ENCODE peak calls at places on chromosomes 3 and 15, in seven cellular contexts. One of them, this sample, is unnamed.

GRCh38 chr3:175121225-175121624 is 262.1 kb downstream of the NAALADL2 start:
- DNase-seq in effector memory CD4-positive, alpha-beta T cell: no peak
- DNase-seq in mucosa of descending colon: peak; percentile 45
- DNase-seq in SJSA1: no peak
- DNase-seq in GM23248: no peak
- DNase-seq in fibroblast of lung: no peak
- DNase-seq in upper lobe of right lung: no peak
- DNase-seq in this sample: no peak

GRCh38 chr3:173891272-173892100 is 493.9 kb downstream of the NLGN1 start:
- DNase-seq in upper lobe of right lung: no peak
- DNase-seq in effector memory CD4-positive, alpha-beta T cell: no peak
- DNase-seq in GM23248: peak; percentile 32
- DNase-seq in SJSA1: no peak
- DNase-seq in fibroblast of lung: peak; percentile 28
- DNase-seq in mucosa of descending colon: no peak
- DNase-seq in this sample: no peak

GRCh38 chr15:50134524-50135024 is 15.5 kb upstream of the ATP8B4 start:
- DNase-seq in upper lobe of right lung: no peak
- DNase-seq in SJSA1: peak; percentile 53
- DNase-seq in GM23248: peak; percentile 88
- DNase-seq in effector memory CD4-positive, alpha-beta T cell: no peak
- DNase-seq in mucosa of descending colon: no peak
- DNase-seq in fibroblast of lung: peak; percentile 95
- DNase-seq in this sample: no peak

GRCh38 chr3:8443829-8444791 is 57.5 kb upstream of the LMCD1 start:
- DNase-seq in mucosa of descending colon: peak; percentile 91
- DNase-seq in GM23248: peak; percentile 100
- DNase-seq in upper lobe of right lung: peak; percentile 88
- DNase-seq in fibroblast of lung: peak; percentile 99
- DNase-seq in effector memory CD4-positive, alpha-beta T cell: no peak
- DNase-seq in SJSA1: peak; percentile 91
- DNase-seq in this sample: peak; percentile 94

GRCh38 chr3:23888617-23889228 is 28.1 kb downstream of the NKIRAS1 start:
- DNase-seq in fibroblast of lung: peak; percentile 34
- DNase-seq in mucosa of descending colon: peak; percentile 38
- DNase-seq in SJSA1: no peak
- DNase-seq in effector memory CD4-positive, alpha-beta T cell: no peak
- DNase-seq in GM23248: peak; percentile 51
- DNase-seq in upper lobe of right lung: no peak
- DNase-seq in this sample: no peak

GRCh38 chr3:157127831-157128767 is 31.8 kb downstream of the CCNL1 start:
- DNase-seq in SJSA1: peak; percentile 80
- DNase-seq in effector memory CD4-positive, alpha-beta T cell: peak; percentile 47
- DNase-seq in upper lobe of right lung: peak; percentile 77
- DNase-seq in GM23248: peak; percentile 94
- DNase-seq in mucosa of descending colon: no peak
- DNase-seq in fibroblast of lung: peak; percentile 88
- DNase-seq in this sample: no peak

GRCh38 chr3:124859025-124859424 is 28.1 kb downstream of the ITGB5 start:
- DNase-seq in GM23248: peak; percentile 94
- DNase-seq in mucosa of descending colon: no peak
- DNase-seq in SJSA1: peak; percentile 73
- DNase-seq in effector memory CD4-positive, alpha-beta T cell: no peak
- DNase-seq in fibroblast of lung: peak; percentile 92
- DNase-seq in upper lobe of right lung: no peak
- DNase-seq in this sample: no peak

GRCh38 chr15:39434126-39434525 is 146.8 kb upstream of the THBS1 start:
- DNase-seq in effector memory CD4-positive, alpha-beta T cell: no peak
- DNase-seq in GM23248: no peak
- DNase-seq in SJSA1: no peak
- DNase-seq in mucosa of descending colon: no peak
- DNase-seq in fibroblast of lung: no peak
- DNase-seq in upper lobe of right lung: no peak
- DNase-seq in this sample: no peak

GRCh38 chr3:157280786-157281185 is 120.8 kb upstream of the CCNL1 start:
- DNase-seq in upper lobe of right lung: no peak
- DNase-seq in effector memory CD4-positive, alpha-beta T cell: no peak
- DNase-seq in fibroblast of lung: no peak
- DNase-seq in mucosa of descending colon: no peak
- DNase-seq in GM23248: peak; percentile 35
- DNase-seq in SJSA1: no peak
- DNase-seq in this sample: no peak

GRCh38 chr3:32994045-32994444 is 42.6 kb downstream of the CCR4 start:
- DNase-seq in mucosa of descending colon: no peak
- DNase-seq in upper lobe of right lung: no peak
- DNase-seq in GM23248: no peak
- DNase-seq in effector memory CD4-positive, alpha-beta T cell: no peak
- DNase-seq in fibroblast of lung: no peak
- DNase-seq in SJSA1: no peak
- DNase-seq in this sample: no peak

GRCh38 chr15:66252411-66253295 is 897 bp downstream of the MEGF11 start:
- DNase-seq in GM23248: peak; percentile 76
- DNase-seq in effector memory CD4-positive, alpha-beta T cell: peak; percentile 21
- DNase-seq in upper lobe of right lung: peak; percentile 84
- DNase-seq in SJSA1: peak; percentile 58
- DNase-seq in mucosa of descending colon: peak; percentile 70
- DNase-seq in fibroblast of lung: peak; percentile 46
- DNase-seq in this sample: no peak

GRCh38 chr3:32249184-32249782 is 10.8 kb downstream of the CMTM8 start:
- DNase-seq in GM23248: peak; percentile 87
- DNase-seq in upper lobe of right lung: no peak
- DNase-seq in fibroblast of lung: peak; percentile 96
- DNase-seq in effector memory CD4-positive, alpha-beta T cell: no peak
- DNase-seq in SJSA1: no peak
- DNase-seq in mucosa of descending colon: no peak
- DNase-seq in this sample: no peak

GRCh38 chr15:48962662-48963523 is 826 bp downstream of the SHC4 start:
- DNase-seq in SJSA1: peak; percentile 50
- DNase-seq in GM23248: peak; percentile 83
- DNase-seq in fibroblast of lung: peak; percentile 54
- DNase-seq in effector memory CD4-positive, alpha-beta T cell: no peak
- DNase-seq in upper lobe of right lung: peak; percentile 64
- DNase-seq in mucosa of descending colon: peak; percentile 10
- DNase-seq in this sample: no peak

GRCh38 chr15:100730655-100731240 is 128.4 kb downstream of the ASB7 start:
- DNase-seq in SJSA1: no peak
- DNase-seq in fibroblast of lung: no peak
- DNase-seq in upper lobe of right lung: no peak
- DNase-seq in mucosa of descending colon: no peak
- DNase-seq in GM23248: no peak
- DNase-seq in effector memory CD4-positive, alpha-beta T cell: no peak
- DNase-seq in this sample: no peak

GRCh38 chr15:98943609-98944111 is 63.9 kb downstream of the PGPEP1L start:
- DNase-seq in mucosa of descending colon: peak; percentile 43
- DNase-seq in effector memory CD4-positive, alpha-beta T cell: no peak
- DNase-seq in upper lobe of right lung: no peak
- DNase-seq in fibroblast of lung: peak; percentile 38
- DNase-seq in SJSA1: no peak
- DNase-seq in GM23248: peak; percentile 48
- DNase-seq in this sample: no peak

GRCh38 chr15:71338827-71339542 is 223.7 kb downstream of the THSD4 start:
- DNase-seq in upper lobe of right lung: no peak
- DNase-seq in mucosa of descending colon: no peak
- DNase-seq in effector memory CD4-positive, alpha-beta T cell: no peak
- DNase-seq in SJSA1: no peak
- DNase-seq in GM23248: no peak
- DNase-seq in fibroblast of lung: no peak
- DNase-seq in this sample: no peak

GRCh38 chr3:94417963-94418455 is 355.1 kb downstream of the NSUN3 start:
- DNase-seq in mucosa of descending colon: no peak
- DNase-seq in upper lobe of right lung: no peak
- DNase-seq in GM23248: no peak
- DNase-seq in effector memory CD4-positive, alpha-beta T cell: no peak
- DNase-seq in SJSA1: no peak
- DNase-seq in fibroblast of lung: no peak
- DNase-seq in this sample: no peak

GRCh38 chr3:155185623-155186022 is 105.5 kb downstream of the MME start:
- DNase-seq in SJSA1: no peak
- DNase-seq in GM23248: peak; percentile 82
- DNase-seq in mucosa of descending colon: no peak
- DNase-seq in fibroblast of lung: peak; percentile 28
- DNase-seq in effector memory CD4-positive, alpha-beta T cell: no peak
- DNase-seq in upper lobe of right lung: no peak
- DNase-seq in this sample: no peak

GRCh38 chr3:49025005-49025792 is 3.3 kb downstream of the NDUFAF3 start:
- DNase-seq in GM23248: peak; percentile 37
- DNase-seq in SJSA1: no peak
- DNase-seq in mucosa of descending colon: peak; percentile 8
- DNase-seq in upper lobe of right lung: no peak
- DNase-seq in fibroblast of lung: no peak
- DNase-seq in effector memory CD4-positive, alpha-beta T cell: no peak
- DNase-seq in this sample: no peak

GRCh38 chr3:71099997-71100719 is 483.4 kb downstream of the FOXP1 start:
- DNase-seq in mucosa of descending colon: no peak
- DNase-seq in upper lobe of right lung: no peak
- DNase-seq in SJSA1: no peak
- DNase-seq in fibroblast of lung: no peak
- DNase-seq in GM23248: no peak
- DNase-seq in effector memory CD4-positive, alpha-beta T cell: no peak
- DNase-seq in this sample: no peak
- H3K4me1 ChIP-seq in mucosa of descending colon: peaks cover 30% of the 10 kb centered on the region
- H3K4me1 ChIP-seq in upper lobe of right lung: peaks cover 33% of the 10 kb centered on the region
- H3K4me1 ChIP-seq in SJSA1: peaks cover 65% of the 10 kb centered on the region
- H3K4me1 ChIP-seq in fibroblast of lung: peaks cover 33% of the 10 kb centered on the region
- H3K4me1 ChIP-seq in GM23248: peaks cover 54% of the 10 kb centered on the region
- H3K4me1 ChIP-seq in effector memory CD4-positive, alpha-beta T cell: peaks cover 25% of the 10 kb centered on the region
- H3K4me1 ChIP-seq in this sample: peaks cover 18% of the 10 kb centered on the region

GRCh38 chr3:134326760-134327593 is 47.3 kb downstream of the AMOTL2 start:
- DNase-seq in SJSA1: peak; percentile 95
- DNase-seq in GM23248: peak; percentile 99
- DNase-seq in effector memory CD4-positive, alpha-beta T cell: no peak
- DNase-seq in upper lobe of right lung: no peak
- DNase-seq in fibroblast of lung: peak; percentile 99
- DNase-seq in mucosa of descending colon: no peak
- DNase-seq in this sample: peak; percentile 78

GRCh38 chr3:134326126-134326525 is 48.1 kb downstream of the AMOTL2 start:
- DNase-seq in effector memory CD4-positive, alpha-beta T cell: no peak
- DNase-seq in fibroblast of lung: peak; percentile 69
- DNase-seq in mucosa of descending colon: no peak
- DNase-seq in SJSA1: no peak
- DNase-seq in GM23248: no peak
- DNase-seq in upper lobe of right lung: no peak
- DNase-seq in this sample: peak; percentile 35

GRCh38 chr3:134328846-134329245 is 45.4 kb downstream of the AMOTL2 start:
- DNase-seq in fibroblast of lung: no peak
- DNase-seq in effector memory CD4-positive, alpha-beta T cell: no peak
- DNase-seq in GM23248: no peak
- DNase-seq in SJSA1: no peak
- DNase-seq in mucosa of descending colon: no peak
- DNase-seq in upper lobe of right lung: no peak
- DNase-seq in this sample: no peak

GRCh38 chr3:134328147-134328591 is 46.1 kb downstream of the AMOTL2 start:
- DNase-seq in GM23248: peak; percentile 93
- DNase-seq in effector memory CD4-positive, alpha-beta T cell: no peak
- DNase-seq in upper lobe of right lung: no peak
- DNase-seq in SJSA1: peak; percentile 90
- DNase-seq in fibroblast of lung: peak; percentile 98
- DNase-seq in mucosa of descending colon: no peak
- DNase-seq in this sample: no peak

DNA sequence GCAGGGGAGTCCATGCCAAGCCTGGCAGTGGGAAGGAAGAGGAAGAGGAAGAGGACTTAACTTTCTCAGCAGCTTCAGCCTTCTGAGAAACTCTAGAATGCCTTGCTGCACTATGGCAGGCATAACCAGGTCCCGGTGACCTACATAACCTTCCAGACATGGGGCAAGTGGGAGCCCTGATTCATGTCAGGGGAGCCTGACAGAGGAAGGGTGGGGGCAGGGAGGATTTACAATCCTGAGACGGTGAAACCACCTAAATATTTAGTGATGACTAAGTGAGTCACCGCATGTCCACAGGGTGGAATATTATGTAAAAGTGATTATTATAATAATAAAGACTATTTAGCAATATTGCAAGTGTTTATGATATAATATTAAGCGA is 46.7 kb downstream of the AMOTL2 start:
- DNase-seq in fibroblast of lung: peak; percentile 85
- DNase-seq in effector memory CD4-positive, alpha-beta T cell: no peak
- DNase-seq in mucosa of descending colon: no peak
- DNase-seq in upper lobe of right lung: no peak
- DNase-seq in SJSA1: peak; percentile 90
- DNase-seq in GM23248: peak; percentile 95
- DNase-seq in this sample: no peak
- H3K4me1 ChIP-seq in fibroblast of lung: peaks cover 50% of the 10 kb centered on the region
- H3K4me1 ChIP-seq in effector memory CD4-positive, alpha-beta T cell: no peaks in the 10 kb centered on the region
- H3K4me1 ChIP-seq in mucosa of descending colon: no peaks in the 10 kb centered on the region
- H3K4me1 ChIP-seq in upper lobe of right lung: peaks cover 57% of the 10 kb centered on the region
- H3K4me1 ChIP-seq in SJSA1: peaks cover 76% of the 10 kb centered on the region
- H3K4me1 ChIP-seq in GM23248: peaks cover 79% of the 10 kb centered on the region
- H3K4me1 ChIP-seq in this sample: peaks cover 26% of the 10 kb centered on the region

GRCh38 chr3:12920967-12921366 is 79.6 kb upstream of the RPL32 start:
- DNase-seq in SJSA1: no peak
- DNase-seq in fibroblast of lung: no peak
- DNase-seq in GM23248: no peak
- DNase-seq in effector memory CD4-positive, alpha-beta T cell: no peak
- DNase-seq in upper lobe of right lung: no peak
- DNase-seq in mucosa of descending colon: no peak
- DNase-seq in this sample: no peak

GRCh38 chr3:12922299-12922698 is 80.9 kb upstream of the RPL32 start:
- DNase-seq in fibroblast of lung: no peak
- DNase-seq in GM23248: no peak
- DNase-seq in effector memory CD4-positive, alpha-beta T cell: no peak
- DNase-seq in SJSA1: no peak
- DNase-seq in upper lobe of right lung: no peak
- DNase-seq in mucosa of descending colon: no peak
- DNase-seq in this sample: no peak

GRCh38 chr3:12921736-12922135 is 80.4 kb upstream of the RPL32 start:
- DNase-seq in upper lobe of right lung: no peak
- DNase-seq in SJSA1: no peak
- DNase-seq in effector memory CD4-positive, alpha-beta T cell: no peak
- DNase-seq in mucosa of descending colon: no peak
- DNase-seq in fibroblast of lung: no peak
- DNase-seq in GM23248: no peak
- DNase-seq in this sample: no peak

GRCh38 chr3:12924437-12924836 is 83.1 kb upstream of the RPL32 start:
- DNase-seq in GM23248: no peak
- DNase-seq in upper lobe of right lung: no peak
- DNase-seq in effector memory CD4-positive, alpha-beta T cell: no peak
- DNase-seq in SJSA1: no peak
- DNase-seq in fibroblast of lung: no peak
- DNase-seq in mucosa of descending colon: no peak
- DNase-seq in this sample: no peak

GRCh38 chr3:12922881-12923431 is 81.6 kb upstream of the RPL32 start:
- DNase-seq in GM23248: no peak
- DNase-seq in fibroblast of lung: no peak
- DNase-seq in mucosa of descending colon: no peak
- DNase-seq in effector memory CD4-positive, alpha-beta T cell: no peak
- DNase-seq in upper lobe of right lung: no peak
- DNase-seq in SJSA1: no peak
- DNase-seq in this sample: no peak
- H3K4me1 ChIP-seq in GM23248: no peaks in the 10 kb centered on the region
- H3K4me1 ChIP-seq in fibroblast of lung: no peaks in the 10 kb centered on the region
- H3K4me1 ChIP-seq in mucosa of descending colon: no peaks in the 10 kb centered on the region
- H3K4me1 ChIP-seq in effector memory CD4-positive, alpha-beta T cell: no peaks in the 10 kb centered on the region
- H3K4me1 ChIP-seq in upper lobe of right lung: no peaks in the 10 kb centered on the region
- H3K4me1 ChIP-seq in SJSA1: no peaks in the 10 kb centered on the region
- H3K4me1 ChIP-seq in this sample: no peaks in the 10 kb centered on the region

DNA sequence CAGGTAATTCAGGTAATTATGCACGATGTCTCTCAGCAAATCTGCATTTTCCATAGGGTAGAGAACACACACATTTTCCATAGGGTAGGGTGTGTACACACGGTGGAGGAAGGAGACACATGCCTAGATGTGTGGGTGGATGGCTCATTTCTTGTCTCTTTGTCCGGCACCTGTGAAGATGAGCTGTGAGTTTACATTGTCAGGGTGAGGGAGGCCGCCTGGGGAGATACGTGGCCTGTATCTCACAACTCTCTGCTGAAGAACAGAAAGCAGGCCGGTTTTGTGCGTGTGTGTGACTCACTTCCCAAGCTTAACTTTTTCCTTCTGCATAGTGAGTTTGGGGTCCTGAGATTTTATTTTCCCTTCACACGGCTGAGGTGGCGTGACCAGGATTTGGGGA is 60.3 kb downstream of the SLC6A6 start:
- DNase-seq in effector memory CD4-positive, alpha-beta T cell: no peak
- DNase-seq in upper lobe of right lung: no peak
- DNase-seq in mucosa of descending colon: no peak
- DNase-seq in GM23248: no peak
- DNase-seq in SJSA1: no peak
- DNase-seq in fibroblast of lung: no peak
- DNase-seq in this sample: no peak
- H3K4me1 ChIP-seq in effector memory CD4-positive, alpha-beta T cell: no peaks in the 10 kb centered on the region
- H3K4me1 ChIP-seq in upper lobe of right lung: peaks cover 16% of the 10 kb centered on the region
- H3K4me1 ChIP-seq in mucosa of descending colon: no peaks in the 10 kb centered on the region
- H3K4me1 ChIP-seq in GM23248: peaks cover 26% of the 10 kb centered on the region
- H3K4me1 ChIP-seq in SJSA1: peaks cover 31% of the 10 kb centered on the region
- H3K4me1 ChIP-seq in fibroblast of lung: no peaks in the 10 kb centered on the region
- H3K4me1 ChIP-seq in this sample: peaks cover 8% of the 10 kb centered on the region